ENCODE peak calls at places on chromosome 9, in ten cellular contexts. C, U, G, A, H, F, I, Y, N and S are unnamed samples.

GRCh38 chr9:19901586-19901985 is 112.7 kb upstream of the SLC24A2 start:
- DNase-seq in C (no peak), U (no peak), G (no peak), A (no peak), H (no peak), F (no peak), I (no peak), Y (no peak), N (no peak), S (no peak)

GRCh38 chr9:32411753-32412152 is 27.3 kb downstream of the ACO1 start:
- DNase-seq in C (no peak), U (no peak), G (no peak), A (no peak), H (no peak), F (no peak), I (no peak), Y (no peak), N (no peak), S (no peak)

GRCh38 chr9:24045150-24045549 is 219.1 kb upstream of the ELAVL2 start:
- DNase-seq in C (no peak), U (no peak), G (no peak), A (no peak), H (no peak), F (no peak), I (peak), Y (no peak), N (no peak), S (no peak)

GRCh38 chr9:108991479-108991878 is 21.8 kb downstream of the CTNNAL1 start:
- DNase-seq in C (peak), U (no peak), G (no peak), A (peak), H (no peak), F (no peak), I (peak), Y (no peak), N (no peak), S (no peak)

GRCh38 chr9:87007711-87008360 is 60.5 kb upstream of the GAS1 start:
- DNase-seq in C (no peak), U (no peak), G (no peak), A (peak), H (no peak), F (peak), I (no peak), Y (no peak), N (no peak), S (peak)

GRCh38 chr9:80175286-80175906 is 603.6 kb downstream of the TLE4 start:
- DNase-seq in C (peak), U (no peak), G (peak), A (peak), H (peak), F (peak), I (peak), Y (peak), N (peak), S (peak)

GRCh38 chr9:1018121-1018520 is 32.0 kb upstream of the DMRT2 start:
- DNase-seq in C (peak), U (no peak), G (peak), A (peak), H (no peak), F (peak), I (peak), Y (peak), N (peak), S (peak)

GRCh38 chr9:124238546-124239140 is 19.1 kb upstream of the NEK6 start:
- DNase-seq in C (no peak), U (no peak), G (no peak), A (no peak), H (no peak), F (no peak), I (no peak), Y (no peak), N (no peak), S (no peak)

GRCh38 chr9:84419203-84419602 is 78.6 kb upstream of the SLC28A3 start:
- DNase-seq in C (no peak), U (no peak), G (no peak), A (no peak), H (no peak), F (no peak), I (peak), Y (peak), N (peak), S (no peak)

GRCh38 chr9:117462926-117463325 is 48.1 kb upstream of the ASTN2 start:
- DNase-seq in C (no peak), U (no peak), G (no peak), A (no peak), H (no peak), F (no peak), I (no peak), Y (no peak), N (no peak), S (no peak)

GRCh38 chr9:86176468-86176867 is 77.1 kb upstream of the GOLM1 start:
- DNase-seq in C (peak), U (no peak), G (peak), A (peak), H (no peak), F (no peak), I (peak), Y (no peak), N (no peak), S (no peak)